ENCODE peak calls at places on chromosome 2, in seven cellular contexts. G is psoas muscle; Y is right cardiac atrium; L is GM13976; D is mesenchymal stem cell; B is adrenal gland; W is CD8-positive, alpha-beta T cell. N is an unnamed sample.

GRCh38 chr2:150479075-150479915 is 8.2 kb downstream of the RND3 start:
- DNase-seq in G (no peak), Y (no peak), L (no peak), D (peak; percentile 54), B (no peak), W (no peak), N (no peak)

GRCh38 chr2:40325111-40325510 is 126.8 kb downstream of the SLC8A1 start:
- DNase-seq in G (no peak), Y (no peak), L (no peak), D (no peak), B (no peak), W (no peak), N (no peak)

GRCh38 chr2:130834091-130834922 is 2.4 kb upstream of the ARHGEF4 start:
- DNase-seq in G (peak; percentile 26), Y (no peak), L (no peak), D (no peak), B (no peak), W (no peak), N (no peak)

GRCh38 chr2:218658671-218659257 is 659 bp downstream of the ZNF142 start:
- DNase-seq in G (no peak), Y (no peak), L (peak; percentile 79), D (peak; percentile 63), B (no peak), W (no peak), N (peak; percentile 51)

GRCh38 chr2:239274391-239275001 is 126.3 kb downstream of the HDAC4 start:
- DNase-seq in G (peak; percentile 86), Y (peak; percentile 63), L (no peak), D (no peak), B (peak; percentile 67), W (no peak), N (no peak)

GRCh38 chr2:207432471-207432870 is 97.3 kb upstream of the CREB1 start:
- DNase-seq in G (no peak), Y (no peak), L (no peak), D (peak; percentile 60), B (no peak), W (no peak), N (no peak)

GRCh38 chr2:95386031-95386430 is 16.5 kb upstream of the FAHD2A start:
- DNase-seq in G (no peak), Y (no peak), L (no peak), D (no peak), B (no peak), W (no peak), N (no peak)

GRCh38 chr2:156538083-156538504 is 101.9 kb downstream of the GPD2 start:
- DNase-seq in G (no peak), Y (no peak), L (no peak), D (no peak), B (no peak), W (no peak), N (no peak)

GRCh38 chr2:38719706-38720105 is 31.5 kb downstream of the SRSF7 start:
- DNase-seq in G (no peak), Y (no peak), L (no peak), D (no peak), B (no peak), W (no peak), N (no peak)

GRCh38 chr2:64122358-64122757 is 21.9 kb downstream of the PELI1 start:
- DNase-seq in G (no peak), Y (no peak), L (no peak), D (no peak), B (no peak), W (no peak), N (no peak)

GRCh38 chr2:196504788-196505187 is 134.7 kb upstream of the CCDC150 start:
- DNase-seq in G (no peak), Y (no peak), L (no peak), D (no peak), B (no peak), W (no peak), N (no peak)

GRCh38 chr2:215920244-215921100 is 92.9 kb downstream of the MREG start:
- DNase-seq in G (peak; percentile 70), Y (peak; percentile 65), L (peak; percentile 55), D (peak; percentile 79), B (peak; percentile 82), W (peak; percentile 31), N (peak; percentile 66)

GRCh38 chr2:196331143-196331542 is 159.8 kb upstream of the STK17B start:
- DNase-seq in G (no peak), Y (no peak), L (no peak), D (peak; percentile 69), B (no peak), W (no peak), N (no peak)

GRCh38 chr2:70141754-70142589 is 48.8 kb downstream of the C2orf42 start:
- DNase-seq in G (no peak), Y (no peak), L (peak; percentile 60), D (peak; percentile 70), B (peak; percentile 81), W (peak; percentile 48), N (no peak)

GRCh38 chr2:143934170-143934912 is 585.6 kb downstream of the ZEB2 start:
- DNase-seq in G (no peak), Y (no peak), L (no peak), D (no peak), B (no peak), W (no peak), N (no peak)

GRCh38 chr2:230842473-230842872 is 22.3 kb upstream of the ITM2C start:
- DNase-seq in G (no peak), Y (no peak), L (no peak), D (no peak), B (no peak), W (no peak), N (no peak)

GRCh38 chr2:138724765-138725459 is 55.3 kb downstream of the NXPH2 start:
- DNase-seq in G (no peak), Y (no peak), L (no peak), D (peak; percentile 9), B (no peak), W (no peak), N (no peak)

GRCh38 chr2:235149240-235149641 is 197.4 kb downstream of the SH3BP4 start:
- DNase-seq in G (no peak), Y (no peak), L (no peak), D (no peak), B (no peak), W (no peak), N (no peak)

GRCh38 chr2:26449278-26450030 is 28.5 kb downstream of the OTOF start:
- DNase-seq in G (no peak), Y (no peak), L (no peak), D (no peak), B (no peak), W (no peak), N (no peak)

GRCh38 chr2:73449404-73449803 is 63.8 kb downstream of the ALMS1 start:
- DNase-seq in G (no peak), Y (no peak), L (no peak), D (no peak), B (no peak), W (no peak), N (no peak)

GRCh38 chr2:231017250-231017636 is 20.1 kb upstream of the C2orf72 start:
- DNase-seq in G (no peak), Y (no peak), L (no peak), D (no peak), B (no peak), W (no peak), N (no peak)

GRCh38 chr2:12177995-12178760 is 431.7 kb downstream of the LPIN1 start:
- DNase-seq in G (no peak), Y (no peak), L (no peak), D (no peak), B (no peak), W (no peak), N (no peak)

GRCh38 chr2:207227062-207227748 is 61.5 kb upstream of the KLF7 start:
- DNase-seq in G (peak; percentile 78), Y (peak; percentile 36), L (no peak), D (peak; percentile 72), B (no peak), W (no peak), N (no peak)

GRCh38 chr2:210523650-210524289 is 32.6 kb upstream of the CPS1 start:
- DNase-seq in G (no peak), Y (no peak), L (no peak), D (no peak), B (no peak), W (no peak), N (no peak)

GRCh38 chr2:47486858-47487497 is 84.0 kb downstream of the MSH2 start:
- DNase-seq in G (no peak), Y (no peak), L (peak; percentile 49), D (peak; percentile 45), B (no peak), W (no peak), N (no peak)

GRCh38 chr2:175929850-175930249 is 72.2 kb downstream of the LNPK start:
- DNase-seq in G (no peak), Y (no peak), L (no peak), D (peak; percentile 34), B (no peak), W (no peak), N (no peak)

GRCh38 chr2:237456200-237456731 is 30.8 kb upstream of the MLPH start:
- DNase-seq in G (peak; percentile 96), Y (peak; percentile 73), L (no peak), D (peak; percentile 97), B (no peak), W (no peak), N (no peak)

GRCh38 chr2:105373344-105373781 is 25.5 kb downstream of the FHL2 start:
- DNase-seq in G (peak; percentile 93), Y (peak; percentile 75), L (no peak), D (no peak), B (peak; percentile 66), W (no peak), N (no peak)

GRCh38 chr2:201432038-201432437 is 19.2 kb downstream of the TRAK2 start:
- DNase-seq in G (no peak), Y (no peak), L (no peak), D (peak; percentile 44), B (no peak), W (no peak), N (no peak)

GRCh38 chr2:3160751-3161330 is 216.8 kb downstream of the EIPR1 start:
- DNase-seq in G (no peak), Y (no peak), L (no peak), D (peak; percentile 28), B (no peak), W (no peak), N (no peak)

GRCh38 chr2:27431395-27431794 is 3.0 kb downstream of the NRBP1 start:
- DNase-seq in G (no peak), Y (no peak), L (no peak), D (peak; percentile 71), B (no peak), W (no peak), N (no peak)

GRCh38 chr2:242004223-242004901 is 134.8 kb downstream of the RTP5 start:
- DNase-seq in G (no peak), Y (no peak), L (no peak), D (no peak), B (no peak), W (no peak), N (peak; percentile 25)

GRCh38 chr2:195092341-195092740 is 564.7 kb upstream of the SLC39A10 start:
- DNase-seq in G (no peak), Y (no peak), L (no peak), D (no peak), B (no peak), W (no peak), N (no peak)

GRCh38 chr2:19902272-19902730 is 518 bp upstream of the TTC32 start:
- DNase-seq in G (no peak), Y (no peak), L (no peak), D (no peak), B (no peak), W (no peak), N (no peak)

GRCh38 chr2:16031055-16031847 is 90.9 kb downstream of the MYCN start:
- DNase-seq in G (no peak), Y (no peak), L (no peak), D (no peak), B (no peak), W (no peak), N (no peak)

GRCh38 chr2:30666307-30666874 is 140.9 kb downstream of the CAPN13 start:
- DNase-seq in G (no peak), Y (no peak), L (no peak), D (peak; percentile 99), B (no peak), W (no peak), N (no peak)

GRCh38 chr2:178641498-178641897 is 161.2 kb downstream of the PLEKHA3 start:
- DNase-seq in G (no peak), Y (no peak), L (no peak), D (no peak), B (no peak), W (no peak), N (no peak)

GRCh38 chr2:145027073-145027459 is 507.1 kb upstream of the ZEB2 start:
- DNase-seq in G (no peak), Y (no peak), L (no peak), D (peak; percentile 79), B (no peak), W (no peak), N (no peak)

N was measured in B cell.